ENCODE peak calls at places on chromosomes 5 and 9, in five cellular contexts. One of them, this sample, is unnamed.
A peak's percentile ranks its signal among the peaks of the same experiment; 100 is the strongest.

GRCh38 chr5:101678494-101679193 is 617.4 kb downstream of the SLCO4C1 start:
- DNase-seq in spleen: no peak
- DNase-seq in fibroblast of lung: peak; percentile 53
- DNase-seq in right lobe of liver: peak; percentile 61
- DNase-seq in stomach: peak; percentile 60
- DNase-seq in this sample: no peak

GRCh38 chr9:81673310-81673709 is 16.0 kb downstream of the TLE1 start:
- DNase-seq in spleen: no peak
- DNase-seq in fibroblast of lung: no peak
- DNase-seq in right lobe of liver: no peak
- DNase-seq in stomach: no peak
- DNase-seq in this sample: no peak

GRCh38 chr5:78953092-78953800 is 31.9 kb downstream of the ARSB start:
- DNase-seq in spleen: no peak
- DNase-seq in fibroblast of lung: peak; percentile 65
- DNase-seq in right lobe of liver: no peak
- DNase-seq in stomach: no peak
- DNase-seq in this sample: no peak

GRCh38 chr9:11064853-11065252 is 452.1 kb upstream of the PTPRD start:
- DNase-seq in spleen: no peak
- DNase-seq in fibroblast of lung: no peak
- DNase-seq in right lobe of liver: no peak
- DNase-seq in stomach: no peak
- DNase-seq in this sample: no peak

GRCh38 chr5:88761939-88762338 is 121.0 kb downstream of the MEF2C start:
- DNase-seq in spleen: no peak
- DNase-seq in fibroblast of lung: no peak
- DNase-seq in right lobe of liver: no peak
- DNase-seq in stomach: no peak
- DNase-seq in this sample: no peak

GRCh38 chr9:120933310-120934044 is 6.9 kb upstream of the TRAF1 start:
- DNase-seq in spleen: no peak
- DNase-seq in fibroblast of lung: no peak
- DNase-seq in right lobe of liver: no peak
- DNase-seq in stomach: no peak
- DNase-seq in this sample: no peak

GRCh38 chr5:60178101-60178500 is 284.6 kb upstream of the PDE4D start:
- DNase-seq in spleen: no peak
- DNase-seq in fibroblast of lung: peak; percentile 29
- DNase-seq in right lobe of liver: no peak
- DNase-seq in stomach: no peak
- DNase-seq in this sample: no peak

GRCh38 chr5:132427285-132428146 is 58.0 kb downstream of the SLC22A5 start:
- DNase-seq in spleen: peak; percentile 85
- DNase-seq in fibroblast of lung: no peak
- DNase-seq in right lobe of liver: peak; percentile 71
- DNase-seq in stomach: peak; percentile 66
- DNase-seq in this sample: peak; percentile 76

GRCh38 chr5:96432245-96433065 is 593 bp downstream of the PCSK1 start:
- DNase-seq in spleen: no peak
- DNase-seq in fibroblast of lung: peak; percentile 85
- DNase-seq in right lobe of liver: no peak
- DNase-seq in stomach: no peak
- DNase-seq in this sample: no peak

GRCh38 chr5:157571357-157571827 is 4.2 kb downstream of the ADAM19 start:
- DNase-seq in spleen: peak; percentile 87
- DNase-seq in fibroblast of lung: peak; percentile 94
- DNase-seq in right lobe of liver: no peak
- DNase-seq in stomach: no peak
- DNase-seq in this sample: no peak

GRCh38 chr9:35108946-35109575 is 6.1 kb upstream of the STOML2 start:
- DNase-seq in spleen: no peak
- DNase-seq in fibroblast of lung: no peak
- DNase-seq in right lobe of liver: no peak
- DNase-seq in stomach: no peak
- DNase-seq in this sample: no peak

GRCh38 chr5:172534229-172535169 is 80.2 kb upstream of the SH3PXD2B start:
- DNase-seq in spleen: peak; percentile 53
- DNase-seq in fibroblast of lung: peak; percentile 18
- DNase-seq in right lobe of liver: no peak
- DNase-seq in stomach: no peak
- DNase-seq in this sample: peak; percentile 38

DNA sequence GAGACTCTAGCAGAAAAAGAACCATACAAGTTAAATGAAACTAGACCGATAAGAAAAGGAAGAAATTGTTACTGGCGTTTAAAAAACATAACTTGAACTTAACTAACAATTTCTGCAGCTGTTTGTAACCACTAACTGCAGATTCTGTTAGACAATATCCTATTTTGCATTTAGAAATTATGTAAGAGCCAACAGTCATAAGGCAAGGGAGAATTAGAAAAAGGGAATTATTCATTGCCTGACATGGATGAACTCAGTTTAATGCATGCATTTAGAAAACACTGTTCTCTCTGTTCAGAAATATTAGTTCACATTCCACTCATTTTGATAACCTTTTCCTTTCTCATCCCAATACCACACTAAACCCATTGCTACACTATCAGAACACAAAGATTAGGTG is 96.4 kb downstream of the FNBP1 start:
- DNase-seq in spleen: no peak
- DNase-seq in fibroblast of lung: no peak
- DNase-seq in right lobe of liver: no peak
- DNase-seq in stomach: no peak
- DNase-seq in this sample: no peak
- H3K4me1 ChIP-seq in spleen: peaks cover 52% of the 10 kb centered on the region
- H3K4me1 ChIP-seq in fibroblast of lung: no peaks in the 10 kb centered on the region
- H3K4me1 ChIP-seq in right lobe of liver: no peaks in the 10 kb centered on the region
- H3K4me1 ChIP-seq in stomach: peaks cover 7% of the 10 kb centered on the region
- H3K4me1 ChIP-seq in this sample: peaks cover 18% of the 10 kb centered on the region

DNA sequence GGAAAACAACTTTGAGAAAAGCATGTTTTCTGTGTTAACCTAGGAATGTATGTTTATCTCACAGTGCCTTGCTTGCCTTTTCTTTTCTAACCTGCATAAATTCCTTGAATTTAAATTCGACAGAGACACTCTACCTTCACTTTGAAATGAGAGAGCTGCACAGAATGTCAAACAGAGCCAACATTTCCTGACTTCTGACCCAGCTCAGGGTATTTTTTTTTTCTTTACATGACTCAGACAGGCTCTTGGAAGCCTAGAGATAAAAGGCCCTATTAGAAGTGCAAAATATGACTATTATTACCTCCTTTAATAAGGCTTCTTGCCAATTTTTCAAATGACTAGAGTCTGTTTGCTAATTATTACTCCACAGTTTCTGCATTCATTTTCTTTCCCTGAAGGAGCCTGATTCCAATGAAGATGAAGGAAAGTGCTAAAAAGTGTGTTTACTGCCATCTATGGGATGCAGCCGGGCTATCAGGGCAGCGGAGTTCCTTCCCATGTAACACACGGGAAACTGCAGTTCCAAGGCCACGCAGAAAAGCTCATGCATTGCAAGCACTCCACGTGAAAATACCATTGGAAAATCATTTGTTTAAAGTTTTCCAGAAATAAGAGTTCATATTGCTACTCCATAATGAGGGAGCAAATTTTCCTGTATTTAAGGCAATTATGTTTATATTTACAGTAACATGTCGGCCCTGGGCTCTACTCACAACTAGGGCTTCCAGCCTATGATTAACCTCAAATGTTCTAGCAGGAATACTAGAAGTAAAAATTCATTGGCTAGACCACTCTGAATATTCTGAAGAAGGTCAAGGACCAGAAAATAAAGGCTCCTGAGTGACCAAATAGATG is 485.6 kb downstream of the ZSWIM6 start:
- DNase-seq in spleen: no peak
- DNase-seq in fibroblast of lung: peak; percentile 49
- DNase-seq in right lobe of liver: peak; percentile 52
- DNase-seq in stomach: peak; percentile 36
- DNase-seq in this sample: no peak
- TF ChIP-seq CTCF in spleen: peak; percentile 39
- TF ChIP-seq CTCF in fibroblast of lung: peak; percentile 78
- TF ChIP-seq CTCF in right lobe of liver: peak; percentile 65
- TF ChIP-seq CTCF in stomach: no peak
- TF ChIP-seq CTCF in this sample: peak; percentile 54

DNA sequence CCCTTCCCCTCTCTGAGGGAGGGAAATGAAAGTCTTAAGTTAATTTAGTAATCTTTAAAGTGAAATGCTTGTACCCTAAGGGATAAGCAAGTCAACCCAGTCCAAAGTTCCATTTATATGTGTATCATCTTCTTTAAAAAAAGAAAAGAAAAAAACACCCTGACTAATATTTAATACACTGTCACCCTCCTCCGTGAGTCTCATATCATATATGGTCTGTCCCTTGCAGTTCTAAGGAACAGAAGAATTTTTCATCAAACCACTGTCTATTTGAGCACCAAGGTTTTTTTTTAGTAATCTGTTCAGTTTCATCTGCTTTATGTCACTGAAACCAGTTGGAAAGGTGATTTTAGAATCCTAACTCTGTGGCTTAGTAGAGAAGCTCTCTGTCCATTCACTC is 15.2 kb downstream of the TNIP1 start:
- DNase-seq in spleen: no peak
- DNase-seq in fibroblast of lung: no peak
- DNase-seq in right lobe of liver: no peak
- DNase-seq in stomach: no peak
- DNase-seq in this sample: no peak
- H3K4me1 ChIP-seq in spleen: peaks cover 100% of the 10 kb centered on the region
- H3K4me1 ChIP-seq in fibroblast of lung: peaks cover 27% of the 10 kb centered on the region
- H3K4me1 ChIP-seq in right lobe of liver: peaks cover 60% of the 10 kb centered on the region
- H3K4me1 ChIP-seq in stomach: peaks cover 67% of the 10 kb centered on the region
- H3K4me1 ChIP-seq in this sample: peaks cover 67% of the 10 kb centered on the region

DNA sequence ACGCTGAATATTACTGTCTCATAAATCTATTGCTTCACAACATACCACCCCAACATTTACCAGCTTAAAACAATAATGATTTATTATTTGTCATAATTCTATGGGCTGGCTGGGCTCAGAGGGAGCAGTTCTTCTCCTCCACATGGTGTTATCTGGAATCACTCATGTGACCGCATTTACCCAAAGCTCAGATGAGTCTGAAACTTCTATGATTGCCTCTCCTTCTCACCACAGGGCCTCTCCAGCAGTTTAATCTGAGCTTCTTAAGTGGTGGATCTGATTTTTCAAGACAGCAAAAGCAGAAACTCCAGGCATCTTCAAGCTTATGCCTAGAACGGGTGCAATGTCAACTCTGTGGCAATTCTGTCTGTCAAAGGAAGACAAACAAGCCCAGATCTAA is 210.3 kb upstream of the ADRA1B start:
- DNase-seq in spleen: no peak
- DNase-seq in fibroblast of lung: no peak
- DNase-seq in right lobe of liver: no peak
- DNase-seq in stomach: no peak
- DNase-seq in this sample: no peak
- TF ChIP-seq CTCF in spleen: no peak
- TF ChIP-seq CTCF in fibroblast of lung: no peak
- TF ChIP-seq CTCF in right lobe of liver: no peak
- TF ChIP-seq CTCF in stomach: no peak
- TF ChIP-seq CTCF in this sample: no peak

GRCh38 chr9:133357656-133358055 is 1.3 kb downstream of the SURF2 start:
- DNase-seq in spleen: no peak
- DNase-seq in fibroblast of lung: no peak
- DNase-seq in right lobe of liver: no peak
- DNase-seq in stomach: no peak
- DNase-seq in this sample: no peak

GRCh38 chr9:133359420-133360175 is 3.2 kb downstream of the SURF2 start:
- DNase-seq in spleen: no peak
- DNase-seq in fibroblast of lung: no peak
- DNase-seq in right lobe of liver: no peak
- DNase-seq in stomach: no peak
- DNase-seq in this sample: no peak

GRCh38 chr9:133362359-133363044 is 6.2 kb downstream of the SURF2 start:
- DNase-seq in spleen: no peak
- DNase-seq in fibroblast of lung: no peak
- DNase-seq in right lobe of liver: no peak
- DNase-seq in stomach: no peak
- DNase-seq in this sample: no peak

GRCh38 chr9:133361507-133362092 is 5.2 kb downstream of the SURF2 start:
- DNase-seq in spleen: no peak
- DNase-seq in fibroblast of lung: no peak
- DNase-seq in right lobe of liver: no peak
- DNase-seq in stomach: no peak
- DNase-seq in this sample: no peak

DNA sequence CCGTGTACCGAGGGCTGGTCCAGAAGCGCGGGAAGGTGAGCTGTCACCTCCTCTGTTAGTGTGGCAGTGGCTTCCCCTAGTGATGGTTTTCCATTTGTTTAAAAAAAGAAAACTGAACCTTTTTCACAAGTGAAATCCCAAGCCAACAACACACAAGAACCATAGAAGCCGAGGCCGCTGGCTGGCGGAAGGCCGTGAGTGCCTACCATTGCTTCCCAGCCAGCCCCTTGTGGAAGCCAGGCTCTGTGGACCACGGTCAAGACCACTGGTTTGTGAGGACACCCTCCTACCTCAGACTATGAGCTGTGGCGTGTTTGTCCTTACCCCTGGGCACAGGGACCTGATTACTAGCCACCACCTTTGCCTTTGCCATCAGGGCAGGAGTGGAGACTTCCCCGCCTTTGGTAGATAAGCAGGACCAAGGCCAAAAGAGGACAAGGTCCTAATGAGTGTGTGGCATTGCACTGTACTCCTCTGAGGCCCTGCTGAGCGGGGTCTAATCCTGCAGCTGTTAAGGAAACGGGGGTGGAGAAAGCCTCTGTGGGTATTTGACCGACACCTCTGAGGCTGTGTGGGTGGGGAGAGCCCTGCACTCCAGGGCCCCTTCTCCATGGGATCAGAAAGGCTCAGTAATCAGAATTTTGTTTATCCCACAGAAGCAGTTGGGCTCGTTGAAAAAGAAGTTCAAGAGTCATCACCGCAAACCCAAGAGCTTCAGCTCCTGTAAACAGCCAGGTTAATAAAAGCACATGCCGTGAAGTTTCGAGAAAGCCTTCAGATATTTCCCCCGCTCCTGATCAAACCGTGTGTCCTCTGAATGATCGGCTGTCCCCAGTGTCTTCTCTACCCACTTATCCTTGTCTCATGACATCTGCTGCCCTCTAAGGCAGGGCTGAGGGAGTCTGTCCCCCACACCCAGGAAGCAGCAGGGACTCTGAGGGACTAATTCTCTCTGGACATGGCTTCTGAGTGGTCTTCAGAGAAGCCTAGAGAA is 4.3 kb downstream of the SURF2 start:
- DNase-seq in spleen: no peak
- DNase-seq in fibroblast of lung: no peak
- DNase-seq in right lobe of liver: no peak
- DNase-seq in stomach: no peak
- DNase-seq in this sample: no peak
- H3K4me1 ChIP-seq in spleen: peaks cover 61% of the 10 kb centered on the region
- H3K4me1 ChIP-seq in fibroblast of lung: peaks cover 6% of the 10 kb centered on the region
- H3K4me1 ChIP-seq in right lobe of liver: peaks cover 7% of the 10 kb centered on the region
- H3K4me1 ChIP-seq in stomach: peaks cover 21% of the 10 kb centered on the region
- H3K4me1 ChIP-seq in this sample: peaks cover 11% of the 10 kb centered on the region

DNA sequence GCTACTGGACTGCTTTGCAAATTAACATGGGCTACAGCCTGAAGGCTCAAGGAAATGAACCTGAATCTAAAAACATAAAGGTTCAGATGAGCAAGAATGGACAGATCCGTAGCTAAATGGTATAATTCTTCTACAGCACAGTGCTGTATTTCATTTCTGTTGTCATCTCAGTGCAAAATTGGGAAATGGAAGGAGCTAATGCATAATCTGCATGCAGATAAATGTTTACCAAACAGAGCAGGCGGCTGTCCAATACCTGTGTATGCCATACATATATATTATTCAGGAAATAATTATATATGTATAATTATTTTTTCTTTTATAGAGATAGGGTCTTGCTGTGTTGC is 4.3 kb upstream of the HSPA9 start:
- DNase-seq in spleen: no peak
- DNase-seq in fibroblast of lung: no peak
- DNase-seq in right lobe of liver: no peak
- DNase-seq in stomach: no peak
- DNase-seq in this sample: no peak
- TF ChIP-seq CTCF in spleen: no peak
- TF ChIP-seq CTCF in fibroblast of lung: no peak
- TF ChIP-seq CTCF in right lobe of liver: no peak
- TF ChIP-seq CTCF in stomach: no peak
- TF ChIP-seq CTCF in this sample: no peak

GRCh38 chr9:137222190-137223077 is at the start of gene RNF208:
- DNase-seq in spleen: peak; percentile 88
- DNase-seq in fibroblast of lung: no peak
- DNase-seq in right lobe of liver: no peak
- DNase-seq in stomach: no peak
- DNase-seq in this sample: no peak
- H3K4me1 ChIP-seq in spleen: peaks cover 61% of the 10 kb centered on the region
- H3K4me1 ChIP-seq in fibroblast of lung: peaks cover 8% of the 10 kb centered on the region
- H3K4me1 ChIP-seq in right lobe of liver: peaks cover 17% of the 10 kb centered on the region
- H3K4me1 ChIP-seq in stomach: peaks cover 41% of the 10 kb centered on the region
- H3K4me1 ChIP-seq in this sample: peaks cover 14% of the 10 kb centered on the region